ENCODE peak calls at places on chromosomes 16 and 17, in four cellular contexts. Y is K562, G is GM12878, X is HepG2. I is an unnamed sample.

GRCh38 chr17:79747508-79748295 is 17.0 kb downstream of the ENPP7 start:
- DNase-seq in Y (no peak), G (no peak), X (no peak), I (no peak)

GRCh38 chr17:75295220-75296158 is 6.3 kb upstream of the SLC25A19 start:
- DNase-seq in Y (peak; percentile 48), G (peak; percentile 97), X (peak; percentile 98), I (no peak)

GRCh38 chr17:10265100-10265810 is 66.8 kb upstream of the GAS7 start:
- DNase-seq in Y (no peak), G (peak; percentile 23), X (no peak), I (no peak)

GRCh38 chr17:45432405-45433113 is at the start of gene ARHGAP27:
- DNase-seq in Y (no peak), G (no peak), X (no peak), I (peak; percentile 4)

GRCh38 chr16:23369416-23369815 is 67.3 kb downstream of the SCNN1B start:
- DNase-seq in Y (no peak), G (no peak), X (no peak), I (no peak)

GRCh38 chr17:65553009-65553645 is 8.3 kb downstream of the AXIN2 start:
- DNase-seq in Y (no peak), G (no peak), X (no peak), I (no peak)

GRCh38 chr16:52256310-52257078 is 290.4 kb downstream of the TOX3 start:
- DNase-seq in Y (no peak), G (no peak), X (no peak), I (no peak)

GRCh38 chr17:81842378-81842724 is 7.5 kb upstream of the PPP1R27 start:
- DNase-seq in Y (no peak), G (no peak), X (no peak), I (no peak)

GRCh38 chr16:7381671-7382070 is 49.0 kb downstream of the RBFOX1 start:
- DNase-seq in Y (no peak), G (no peak), X (no peak), I (no peak)

GRCh38 chr17:65594585-65594940 is 33.1 kb upstream of the AXIN2 start:
- DNase-seq in Y (no peak), G (no peak), X (no peak), I (no peak)

GRCh38 chr17:74176546-74177001 is 26.9 kb upstream of the RPL38 start:
- DNase-seq in Y (peak; percentile 72), G (no peak), X (peak; percentile 60), I (peak; percentile 81)

GRCh38 chr16:6483634-6484033 is 849.0 kb upstream of the RBFOX1 start:
- DNase-seq in Y (no peak), G (no peak), X (no peak), I (no peak)

GRCh38 chr16:31081428-31082351 is 7.1 kb downstream of the PRSS53 start:
- DNase-seq in Y (no peak), G (no peak), X (no peak), I (no peak)

GRCh38 chr17:82567286-82567685 is 47.8 kb downstream of the FOXK2 start:
- DNase-seq in Y (no peak), G (no peak), X (no peak), I (no peak)

GRCh38 chr17:9421525-9421924 is 154.1 kb downstream of the STX8 start:
- DNase-seq in Y (no peak), G (no peak), X (no peak), I (no peak)

GRCh38 chr17:28141333-28141732 is 98.9 kb downstream of the NLK start:
- DNase-seq in Y (no peak), G (no peak), X (no peak), I (peak; percentile 7)

GRCh38 chr16:24820522-24820921 is 25.2 kb upstream of the SLC5A11 start:
- DNase-seq in Y (no peak), G (no peak), X (no peak), I (no peak)

DNA sequence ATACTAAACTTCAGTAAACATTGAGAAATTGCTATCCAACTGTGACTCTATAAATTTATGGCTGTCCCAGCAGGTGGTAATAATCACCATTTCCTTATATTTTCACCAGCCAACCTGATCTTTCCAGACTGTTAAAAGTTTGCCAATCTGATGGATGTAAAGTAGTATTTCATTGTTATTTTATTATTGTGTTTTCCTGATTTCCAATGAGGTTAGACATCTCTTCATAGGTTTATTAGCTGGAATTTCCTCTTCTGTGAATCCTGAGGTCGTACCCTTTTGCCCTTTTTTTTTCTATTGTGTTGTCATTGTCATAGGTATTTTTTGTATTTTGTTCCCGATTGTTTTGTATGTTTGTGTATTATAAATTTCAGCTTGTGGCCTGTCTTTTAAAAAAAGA is 31.7 kb downstream of the BMERB1 start:
- DNase-seq in Y (no peak), G (no peak), X (no peak), I (no peak)
- TF ChIP-seq TARDBP in Y (no peak), G (no peak), X (no peak), I (no peak)

DNA sequence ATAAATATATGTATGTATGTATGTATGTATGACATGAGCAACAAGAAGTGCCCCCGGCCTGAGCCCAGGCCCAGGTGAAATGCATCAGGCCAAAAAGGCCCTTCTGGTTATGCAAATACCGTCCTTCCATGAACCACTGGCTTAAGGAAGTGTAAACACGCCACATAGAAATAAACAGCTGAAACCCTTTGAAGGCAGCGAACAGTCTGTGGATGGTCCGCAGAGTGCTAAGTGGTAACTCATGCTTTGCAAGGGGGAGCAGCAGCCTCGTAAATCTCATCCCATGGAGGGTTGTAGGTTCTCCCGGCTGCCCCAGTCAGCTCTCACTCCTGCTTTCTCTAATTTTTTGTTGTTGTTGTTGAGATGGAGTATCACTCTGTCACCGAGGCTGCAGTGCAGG is 36.7 kb downstream of the COTL1 start:
- DNase-seq in Y (no peak), G (no peak), X (no peak), I (no peak)
- TF ChIP-seq TARDBP in Y (no peak), G (no peak), X (no peak), I (no peak)

GRCh38 chr17:1803280-1803679 is 26.4 kb downstream of the SMYD4 start:
- DNase-seq in Y (no peak), G (no peak), X (no peak), I (no peak)
- TF ChIP-seq TARDBP in Y (no peak), G (no peak), X (no peak), I (no peak)

DNA sequence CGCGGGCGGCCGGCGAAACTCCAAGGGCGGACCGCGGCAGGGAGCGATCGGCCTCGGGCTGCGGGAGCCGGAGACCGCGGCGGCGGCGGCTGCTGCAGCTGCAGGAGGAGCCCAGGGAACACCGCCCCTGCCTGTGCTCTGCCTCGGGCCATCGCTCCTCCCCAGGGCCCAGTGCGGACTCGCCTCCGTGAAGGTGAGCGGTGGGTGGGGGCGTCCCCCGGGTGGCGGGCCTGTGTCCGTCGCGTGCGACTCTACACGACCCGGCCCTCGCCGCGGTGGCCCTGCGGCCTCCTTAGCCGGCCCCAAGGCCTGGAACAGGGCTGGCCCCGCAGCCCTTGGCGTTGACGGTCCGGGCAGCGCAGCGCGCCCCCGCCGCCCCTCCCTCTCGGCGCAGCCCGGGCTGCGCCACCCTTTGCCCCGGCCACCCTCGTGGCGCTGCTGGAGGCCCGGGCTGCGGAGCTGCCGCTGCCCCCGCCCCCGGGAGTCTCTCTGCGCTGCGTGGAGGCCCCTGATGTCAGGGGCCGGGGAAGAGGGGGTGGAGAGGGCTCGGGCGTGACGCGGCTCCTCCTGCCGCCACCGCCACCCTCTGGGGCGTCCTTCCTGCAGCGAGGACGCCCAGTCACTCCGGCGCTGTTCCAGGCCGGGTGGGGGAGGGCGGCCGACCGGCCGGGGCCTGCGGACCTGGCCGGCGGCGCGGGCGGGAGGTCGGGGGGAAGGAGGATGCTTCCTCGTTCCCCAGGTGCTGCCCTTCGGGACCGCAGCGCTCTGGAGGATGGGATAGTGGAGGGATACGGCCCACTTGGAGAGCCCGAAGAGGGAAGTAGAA is 485 bp downstream of the DYNLL2 start:
- DNase-seq in Y (peak; percentile 81), G (no peak), X (peak; percentile 32), I (peak; percentile 58)
- TF ChIP-seq TARDBP in Y (no peak), G (no peak), X (no peak), I (no peak)

GRCh38 chr17:20960871-20961270 is 81.9 kb downstream of the USP22 start:
- DNase-seq in Y (no peak), G (no peak), X (no peak), I (no peak)
- TF ChIP-seq TARDBP in Y (no peak), G (no peak), X (no peak), I (no peak)